ENCODE peak calls at places on chromosome 10, in four cellular contexts. One of them, this sample, is unnamed.

GRCh38 chr10:132134541-132135397 is 52.0 kb upstream of the DPYSL4 start:
- DNase-seq in MM.1S: no peak
- DNase-seq in neural progenitor cell: no peak
- DNase-seq in SK-N-SH: no peak
- DNase-seq in this sample: no peak

GRCh38 chr10:34341473-34341872 is 473.6 kb downstream of the PARD3 start:
- DNase-seq in MM.1S: no peak
- DNase-seq in neural progenitor cell: no peak
- DNase-seq in SK-N-SH: no peak
- DNase-seq in this sample: no peak

GRCh38 chr10:125389648-125390047 is 229.3 kb upstream of the CTBP2 start:
- DNase-seq in MM.1S: no peak
- DNase-seq in neural progenitor cell: no peak
- DNase-seq in SK-N-SH: no peak
- DNase-seq in this sample: no peak

GRCh38 chr10:102770792-102771191 is 27.0 kb downstream of the WBP1L start:
- DNase-seq in MM.1S: no peak
- DNase-seq in neural progenitor cell: no peak
- DNase-seq in SK-N-SH: no peak
- DNase-seq in this sample: no peak

GRCh38 chr10:77398558-77398957 is 239.1 kb downstream of the KCNMA1 start:
- DNase-seq in MM.1S: no peak
- DNase-seq in neural progenitor cell: no peak
- DNase-seq in SK-N-SH: no peak
- DNase-seq in this sample: no peak

GRCh38 chr10:51629969-51630617 is 69.3 kb downstream of the CSTF2T start:
- DNase-seq in MM.1S: no peak
- DNase-seq in neural progenitor cell: no peak
- DNase-seq in SK-N-SH: no peak
- DNase-seq in this sample: no peak

GRCh38 chr10:51960494-51960895 is 261.1 kb upstream of the CSTF2T start:
- DNase-seq in MM.1S: peak
- DNase-seq in neural progenitor cell: peak
- DNase-seq in SK-N-SH: peak
- DNase-seq in this sample: peak

GRCh38 chr10:91907914-91908357 is 1.4 kb downstream of the FGFBP3 start:
- DNase-seq in MM.1S: no peak
- DNase-seq in neural progenitor cell: peak
- DNase-seq in SK-N-SH: no peak
- DNase-seq in this sample: no peak

GRCh38 chr10:83373659-83374058 is 765.6 kb upstream of the GHITM start:
- DNase-seq in MM.1S: peak
- DNase-seq in neural progenitor cell: peak
- DNase-seq in SK-N-SH: peak
- DNase-seq in this sample: peak

GRCh38 chr10:102200751-102201640 is 25.1 kb upstream of the ELOVL3 start:
- DNase-seq in MM.1S: no peak
- DNase-seq in neural progenitor cell: no peak
- DNase-seq in SK-N-SH: no peak
- DNase-seq in this sample: no peak

GRCh38 chr10:21496285-21497176 is 29.0 kb downstream of the SKIDA1 start:
- DNase-seq in MM.1S: peak
- DNase-seq in neural progenitor cell: peak
- DNase-seq in SK-N-SH: peak
- DNase-seq in this sample: peak

GRCh38 chr10:33963656-33964175 is 629.2 kb upstream of the NRP1 start:
- DNase-seq in MM.1S: no peak
- DNase-seq in neural progenitor cell: no peak
- DNase-seq in SK-N-SH: no peak
- DNase-seq in this sample: no peak

GRCh38 chr10:80526742-80527141 is 11.0 kb upstream of the SH2D4B start:
- DNase-seq in MM.1S: no peak
- DNase-seq in neural progenitor cell: no peak
- DNase-seq in SK-N-SH: no peak
- DNase-seq in this sample: no peak

GRCh38 chr10:130994191-130994590 is 317.3 kb downstream of the TCERG1L start:
- DNase-seq in MM.1S: no peak
- DNase-seq in neural progenitor cell: no peak
- DNase-seq in SK-N-SH: no peak
- DNase-seq in this sample: no peak

GRCh38 chr10:120508393-120508792 is 51.4 kb downstream of the PLPP4 start:
- DNase-seq in MM.1S: no peak
- DNase-seq in neural progenitor cell: no peak
- DNase-seq in SK-N-SH: no peak
- DNase-seq in this sample: no peak

GRCh38 chr10:100529473-100530298 is at the start of gene NDUFB8:
- DNase-seq in MM.1S: peak
- DNase-seq in neural progenitor cell: peak
- DNase-seq in SK-N-SH: peak
- DNase-seq in this sample: peak

GRCh38 chr10:33154590-33154989 is 179.9 kb downstream of the NRP1 start:
- DNase-seq in MM.1S: no peak
- DNase-seq in neural progenitor cell: no peak
- DNase-seq in SK-N-SH: no peak
- DNase-seq in this sample: no peak

GRCh38 chr10:3119796-3120459 is 52.6 kb downstream of the PFKP start:
- DNase-seq in MM.1S: no peak
- DNase-seq in neural progenitor cell: peak
- DNase-seq in SK-N-SH: peak
- DNase-seq in this sample: peak

GRCh38 chr10:86782691-86783418 is 26.4 kb downstream of the BMPR1A start:
- DNase-seq in MM.1S: no peak
- DNase-seq in neural progenitor cell: no peak
- DNase-seq in SK-N-SH: no peak
- DNase-seq in this sample: no peak

GRCh38 chr10:71878327-71879034 is 27.4 kb upstream of the PSAP start:
- DNase-seq in MM.1S: no peak
- DNase-seq in neural progenitor cell: peak
- DNase-seq in SK-N-SH: no peak
- DNase-seq in this sample: peak

GRCh38 chr10:114151486-114151885 is 22.5 kb downstream of the CCDC186 start:
- DNase-seq in MM.1S: no peak
- DNase-seq in neural progenitor cell: no peak
- DNase-seq in SK-N-SH: no peak
- DNase-seq in this sample: no peak

GRCh38 chr10:77737608-77738007 is 100.0 kb upstream of the KCNMA1 start:
- DNase-seq in MM.1S: no peak
- DNase-seq in neural progenitor cell: no peak
- DNase-seq in SK-N-SH: no peak
- DNase-seq in this sample: no peak

GRCh38 chr10:33195608-33196376 is 138.7 kb downstream of the NRP1 start:
- DNase-seq in MM.1S: no peak
- DNase-seq in neural progenitor cell: no peak
- DNase-seq in SK-N-SH: no peak
- DNase-seq in this sample: no peak

GRCh38 chr10:58982470-58983239 is 193.8 kb upstream of the PHYHIPL start:
- DNase-seq in MM.1S: no peak
- DNase-seq in neural progenitor cell: no peak
- DNase-seq in SK-N-SH: no peak
- DNase-seq in this sample: no peak

GRCh38 chr10:132570771-132571564 is 33.4 kb downstream of the INPP5A start:
- DNase-seq in MM.1S: peak
- DNase-seq in neural progenitor cell: peak
- DNase-seq in SK-N-SH: no peak
- DNase-seq in this sample: peak

GRCh38 chr10:15796762-15797161 is 63.5 kb downstream of the MINDY3 start:
- DNase-seq in MM.1S: no peak
- DNase-seq in neural progenitor cell: no peak
- DNase-seq in SK-N-SH: no peak
- DNase-seq in this sample: no peak

GRCh38 chr10:42982886-42983594 is 93.8 kb upstream of the RET start:
- DNase-seq in MM.1S: no peak
- DNase-seq in neural progenitor cell: no peak
- DNase-seq in SK-N-SH: no peak
- DNase-seq in this sample: no peak

GRCh38 chr10:13272164-13272571 is 27.7 kb downstream of the PHYH start:
- DNase-seq in MM.1S: peak
- DNase-seq in neural progenitor cell: peak
- DNase-seq in SK-N-SH: peak
- DNase-seq in this sample: peak

GRCh38 chr10:351770-352318 is 216.6 kb downstream of the ZMYND11 start:
- DNase-seq in MM.1S: no peak
- DNase-seq in neural progenitor cell: no peak
- DNase-seq in SK-N-SH: no peak
- DNase-seq in this sample: no peak

GRCh38 chr10:59880976-59881510 is 25.3 kb downstream of the CCDC6 start:
- DNase-seq in MM.1S: no peak
- DNase-seq in neural progenitor cell: no peak
- DNase-seq in SK-N-SH: no peak
- DNase-seq in this sample: no peak

GRCh38 chr10:95457319-95457886 is 103.8 kb downstream of the SORBS1 start:
- DNase-seq in MM.1S: no peak
- DNase-seq in neural progenitor cell: no peak
- DNase-seq in SK-N-SH: no peak
- DNase-seq in this sample: no peak

GRCh38 chr10:80289451-80290287 is at the start of gene MAT1A:
- DNase-seq in MM.1S: no peak
- DNase-seq in neural progenitor cell: no peak
- DNase-seq in SK-N-SH: no peak
- DNase-seq in this sample: no peak

GRCh38 chr10:8103543-8103942 is 49.1 kb downstream of the GATA3 start:
- DNase-seq in MM.1S: no peak
- DNase-seq in neural progenitor cell: no peak
- DNase-seq in SK-N-SH: no peak
- DNase-seq in this sample: no peak
- H2AFZ ChIP-seq in MM.1S: no peak
- H2AFZ ChIP-seq in neural progenitor cell: no peak
- H2AFZ ChIP-seq in SK-N-SH: no peak
- H2AFZ ChIP-seq in this sample: no peak

DNA sequence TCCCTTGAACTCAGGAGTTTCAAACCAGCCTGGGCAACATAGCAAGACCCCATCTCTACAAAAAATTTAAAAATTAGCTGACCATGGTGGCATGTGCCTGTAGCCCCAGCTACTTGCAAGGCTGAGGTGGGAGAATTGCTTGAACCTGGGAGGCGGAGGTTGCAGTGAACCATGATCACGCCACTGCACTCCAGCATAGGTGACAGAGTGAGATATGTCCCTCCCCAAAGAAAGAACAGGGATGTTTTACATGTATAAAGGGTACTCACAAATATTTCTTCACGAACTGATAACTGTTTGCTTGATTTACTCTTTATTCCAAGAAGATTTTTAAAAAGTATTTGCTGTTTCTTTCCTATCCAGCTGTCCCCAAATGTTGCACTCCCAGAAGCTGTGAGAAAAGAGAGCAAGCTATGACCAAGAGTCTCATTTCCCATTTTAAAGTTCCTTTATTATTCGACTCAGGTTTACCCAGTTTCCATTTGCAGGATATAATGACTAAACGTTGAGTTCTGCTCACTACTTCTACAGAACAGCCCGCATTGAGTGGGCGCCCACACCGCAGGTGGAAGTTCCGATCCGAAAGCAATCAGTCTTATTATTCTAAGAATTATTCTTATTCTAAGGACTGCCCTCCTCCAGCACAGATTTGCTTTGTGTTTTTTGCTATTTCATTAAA is 90.7 kb downstream of the APBB1IP start:
- DNase-seq in MM.1S: no peak
- DNase-seq in neural progenitor cell: no peak
- DNase-seq in SK-N-SH: no peak
- DNase-seq in this sample: no peak
- TF ChIP-seq EZH2phosphoT487 in MM.1S: no peak
- TF ChIP-seq EZH2phosphoT487 in neural progenitor cell: no peak
- TF ChIP-seq EZH2phosphoT487 in SK-N-SH: no peak
- TF ChIP-seq EZH2phosphoT487 in this sample: no peak

GRCh38 chr10:116067825-116068224 is 205.2 kb downstream of the GFRA1 start:
- DNase-seq in MM.1S: no peak
- DNase-seq in neural progenitor cell: no peak
- DNase-seq in SK-N-SH: no peak
- DNase-seq in this sample: no peak

GRCh38 chr10:116070743-116071320 is 202.2 kb downstream of the GFRA1 start:
- DNase-seq in MM.1S: no peak
- DNase-seq in neural progenitor cell: no peak
- DNase-seq in SK-N-SH: no peak
- DNase-seq in this sample: no peak

GRCh38 chr10:116073025-116073424 is 200.0 kb downstream of the GFRA1 start:
- DNase-seq in MM.1S: no peak
- DNase-seq in neural progenitor cell: peak
- DNase-seq in SK-N-SH: peak
- DNase-seq in this sample: no peak

GRCh38 chr10:116071453-116072148 is 201.4 kb downstream of the GFRA1 start:
- DNase-seq in MM.1S: no peak
- DNase-seq in neural progenitor cell: no peak
- DNase-seq in SK-N-SH: no peak
- DNase-seq in this sample: no peak

DNA sequence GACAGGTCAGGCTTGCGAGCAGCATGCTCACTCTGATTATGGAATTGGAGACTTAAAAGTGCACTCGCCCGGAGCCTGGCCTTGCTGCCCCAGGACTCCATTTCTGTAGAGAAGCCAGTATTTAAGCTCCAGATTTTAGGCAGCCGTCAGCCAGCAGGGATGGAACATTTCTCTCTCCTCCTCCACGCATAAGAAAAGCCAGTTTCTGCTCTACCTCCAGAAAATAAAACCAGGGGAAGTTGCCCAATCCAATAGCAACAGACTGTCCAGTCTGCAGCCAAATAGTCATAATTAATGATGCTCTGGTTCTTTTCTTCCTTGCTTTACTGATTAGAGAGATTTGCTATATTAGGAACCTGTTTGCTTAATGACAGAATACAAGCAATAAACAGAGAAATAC is 203.2 kb downstream of the GFRA1 start:
- DNase-seq in MM.1S: no peak
- DNase-seq in neural progenitor cell: no peak
- DNase-seq in SK-N-SH: peak
- DNase-seq in this sample: no peak
- H2AFZ ChIP-seq in MM.1S: no peak
- H2AFZ ChIP-seq in neural progenitor cell: no peak
- H2AFZ ChIP-seq in SK-N-SH: no peak
- H2AFZ ChIP-seq in this sample: no peak

DNA sequence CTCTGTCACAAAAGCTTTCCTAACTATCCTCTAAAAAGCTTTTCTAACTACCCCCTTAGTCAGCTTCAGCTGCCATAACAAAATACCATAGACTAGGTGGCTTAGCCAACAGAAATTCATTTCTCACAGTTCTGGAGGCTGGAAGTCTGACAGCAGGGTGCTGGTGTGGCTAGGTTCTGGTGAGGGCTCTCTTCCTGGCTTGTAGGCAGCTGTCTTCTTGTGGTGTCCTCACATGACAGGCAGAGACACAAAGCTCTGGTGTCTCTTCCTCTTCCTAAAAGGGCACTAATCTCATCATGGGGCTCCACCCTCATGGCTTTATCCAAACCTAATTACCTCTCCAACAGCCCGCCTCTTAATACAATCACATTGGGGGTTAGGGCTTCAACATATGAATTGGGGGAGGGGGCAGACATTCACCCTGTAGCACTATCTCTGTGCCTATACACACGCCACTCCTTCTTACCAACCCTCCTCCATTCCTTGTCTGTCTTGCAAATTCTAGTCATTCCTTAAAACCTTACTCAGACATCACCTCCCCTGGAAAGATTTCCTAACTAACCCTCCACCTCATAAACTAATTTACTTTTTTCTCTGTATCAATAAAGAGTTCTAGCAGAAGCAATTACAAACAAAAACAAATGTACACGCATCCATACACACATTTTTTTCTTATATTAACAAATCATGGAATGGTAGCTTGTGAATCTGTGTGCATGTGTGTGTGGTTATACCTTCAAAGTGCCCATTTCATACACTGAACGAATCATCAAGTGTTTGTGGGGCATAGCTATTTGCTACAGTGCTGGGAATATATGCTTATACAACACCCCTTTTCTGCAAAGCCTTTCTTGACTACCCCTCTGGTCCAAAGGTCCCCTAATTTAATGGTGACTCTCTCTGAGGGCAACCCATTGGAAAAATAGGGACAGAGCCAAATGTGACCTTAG is 26.4 kb downstream of the RHOBTB1 start:
- DNase-seq in MM.1S: no peak
- DNase-seq in neural progenitor cell: no peak
- DNase-seq in SK-N-SH: no peak
- DNase-seq in this sample: no peak
- TF ChIP-seq EZH2phosphoT487 in MM.1S: no peak
- TF ChIP-seq EZH2phosphoT487 in neural progenitor cell: no peak
- TF ChIP-seq EZH2phosphoT487 in SK-N-SH: no peak
- TF ChIP-seq EZH2phosphoT487 in this sample: no peak

This sample was measured in OCI-LY7.